ENCODE peak calls at places on chromosomes 11 and 22, in nine cellular contexts. Q is osteocyte; U is GM06990; W is stimulated activated effector memory CD8-positive, alpha-beta T cell treated with anti-CD3 and anti-CD28 coated beads, Interleukin-12 subunit alpha, Interleukin-12 subunit beta, amount 100 ng/mL, for 72 hours; H is stimulated activated CD4-positive, alpha-beta T cell treated with anti-CD3 and anti-CD28 coated beads, Interleukin-12 subunit alpha, Interleukin-12 subunit beta, amount 100 ng/mL, for 24 hours; J is NCI-H1436 treated with DMSO at 0.1 percent for 48 hours; B is caudate nucleus; C is stimulated activated naive CD8-positive, alpha-beta T cell treated with anti-CD3 and anti-CD28 coated beads, Interleukin-15, Interleukin-2, amounts not matched to agents 100 U/mL and 50 U/mL, for 24 hours; R is NCI-H510A. G is an unnamed sample.

GRCh38 chr22:47143249-47143938 is 380.9 kb downstream of the TBC1D22A start:
- DNase-seq in Q (no peak), U (no peak), W (no peak), H (no peak), J (no peak), B (no peak), C (no peak), R (no peak), G (no peak)

GRCh38 chr11:120167659-120168058 is 29.7 kb upstream of the TRIM29 start:
- DNase-seq in Q (no peak), U (no peak), W (peak; percentile 43), H (no peak), J (no peak), B (no peak), C (no peak), R (no peak), G (no peak)

GRCh38 chr11:105719073-105719846 is 109.4 kb downstream of the GRIA4 start:
- DNase-seq in Q (no peak), U (no peak), W (no peak), H (no peak), J (peak; percentile 36), B (no peak), C (no peak), R (peak; percentile 55), G (no peak)

GRCh38 chr11:38718049-38718448 is 2120.0 kb upstream of the RAG2 start:
- DNase-seq in Q (no peak), U (no peak), W (no peak), H (no peak), J (no peak), B (no peak), C (no peak), R (no peak), G (no peak)

GRCh38 chr11:127925430-127925829 is 661.9 kb downstream of the ETS1 start:
- DNase-seq in Q (no peak), U (no peak), W (no peak), H (no peak), J (no peak), B (no peak), C (no peak), R (no peak), G (no peak)

GRCh38 chr11:88579466-88579865 is 241.9 kb upstream of the CTSC start:
- DNase-seq in Q (no peak), U (no peak), W (no peak), H (no peak), J (no peak), B (no peak), C (no peak), R (no peak), G (no peak)

GRCh38 chr11:69567951-69568808 is 72.8 kb upstream of the CCND1 start:
- DNase-seq in Q (no peak), U (no peak), W (no peak), H (no peak), J (no peak), B (no peak), C (no peak), R (no peak), G (no peak)

GRCh38 chr11:102791271-102792036 is 6.5 kb downstream of the MMP1 start:
- DNase-seq in Q (no peak), U (no peak), W (no peak), H (no peak), J (no peak), B (no peak), C (no peak), R (no peak), G (no peak)

GRCh38 chr11:30505603-30506002 is 80.5 kb downstream of the MPPED2 start:
- DNase-seq in Q (no peak), U (no peak), W (no peak), H (no peak), J (no peak), B (no peak), C (no peak), R (no peak), G (no peak)

GRCh38 chr22:48098243-48098935 is 1335.9 kb downstream of the TBC1D22A start:
- DNase-seq in Q (no peak), U (peak; percentile 83), W (no peak), H (no peak), J (no peak), B (no peak), C (peak; percentile 16), R (no peak), G (no peak)

GRCh38 chr11:19200410-19201201 is 1.2 kb downstream of the CSRP3 start:
- DNase-seq in Q (no peak), U (no peak), W (no peak), H (no peak), J (no peak), B (no peak), C (no peak), R (no peak), G (no peak)

GRCh38 chr22:18067548-18068341 is 10.0 kb upstream of the PEX26 start:
- DNase-seq in Q (no peak), U (no peak), W (no peak), H (no peak), J (no peak), B (no peak), C (no peak), R (no peak), G (no peak)

GRCh38 chr22:39718206-39718605 is 147.7 kb downstream of the CACNA1I start:
- DNase-seq in Q (no peak), U (no peak), W (no peak), H (no peak), J (no peak), B (no peak), C (no peak), R (no peak), G (no peak)

GRCh38 chr11:10693509-10694071 is at the start of gene IRAG1:
- DNase-seq in Q (peak; percentile 87), U (no peak), W (no peak), H (no peak), J (no peak), B (no peak), C (no peak), R (no peak), G (no peak)

GRCh38 chr22:27306771-27307170 is 494.8 kb downstream of the MN1 start:
- DNase-seq in Q (no peak), U (no peak), W (no peak), H (no peak), J (no peak), B (no peak), C (no peak), R (no peak), G (no peak)

GRCh38 chr11:76169473-76169881 is 36.8 kb downstream of the WNT11 start:
- DNase-seq in Q (no peak), U (peak; percentile 61), W (no peak), H (no peak), J (no peak), B (no peak), C (no peak), R (no peak), G (no peak)

GRCh38 chr11:73186294-73186850 is 31.7 kb upstream of the P2RY2 start:
- DNase-seq in Q (no peak), U (no peak), W (no peak), H (no peak), J (no peak), B (no peak), C (no peak), R (no peak), G (no peak)

GRCh38 chr22:26479043-26479791 is 4.4 kb downstream of the HPS4 start:
- DNase-seq in Q (no peak), U (no peak), W (no peak), H (no peak), J (no peak), B (no peak), C (no peak), R (no peak), G (no peak)

GRCh38 chr11:8327761-8328192 is 64.1 kb upstream of the LMO1 start:
- DNase-seq in Q (no peak), U (no peak), W (no peak), H (no peak), J (no peak), B (no peak), C (no peak), R (no peak), G (no peak)

GRCh38 chr11:67316882-67317364 is 13.6 kb downstream of the SSH3 start:
- DNase-seq in Q (no peak), U (no peak), W (no peak), H (no peak), J (no peak), B (no peak), C (no peak), R (peak; percentile 81), G (no peak)

GRCh38 chr11:1652026-1652425 is 22.5 kb downstream of the KRTAP5-5 start:
- DNase-seq in Q (no peak), U (no peak), W (no peak), H (no peak), J (no peak), B (no peak), C (no peak), R (no peak), G (no peak)

GRCh38 chr22:30435674-30436126 is 10.1 kb downstream of the MTFP1 start:
- DNase-seq in Q (no peak), U (peak; percentile 35), W (peak; percentile 82), H (peak; percentile 66), J (no peak), B (no peak), C (peak; percentile 76), R (no peak), G (no peak)

GRCh38 chr11:14891143-14892035 is 642 bp downstream of the CYP2R1 start:
- DNase-seq in Q (peak; percentile 94), U (peak; percentile 92), W (peak; percentile 94), H (peak; percentile 68), J (peak; percentile 62), B (peak; percentile 82), C (peak; percentile 88), R (peak; percentile 76), G (peak; percentile 79)

GRCh38 chr11:11622772-11623531 is 1.1 kb upstream of the GALNT18 start:
- DNase-seq in Q (no peak), U (no peak), W (no peak), H (no peak), J (no peak), B (no peak), C (no peak), R (no peak), G (no peak)

GRCh38 chr11:45895553-45896259 is 10.3 kb downstream of the MAPK8IP1 start:
- DNase-seq in Q (no peak), U (no peak), W (no peak), H (no peak), J (no peak), B (no peak), C (no peak), R (no peak), G (no peak)

GRCh38 chr22:31173386-31174145 is 13.6 kb downstream of the RNF185 start:
- DNase-seq in Q (no peak), U (no peak), W (no peak), H (no peak), J (no peak), B (no peak), C (no peak), R (no peak), G (no peak)

GRCh38 chr22:36770116-36770945 is 5.6 kb downstream of the IFT27 start:
- DNase-seq in Q (no peak), U (no peak), W (no peak), H (no peak), J (no peak), B (no peak), C (no peak), R (no peak), G (no peak)

GRCh38 chr11:97751405-97751804 is 1269.3 kb upstream of the CNTN5 start:
- DNase-seq in Q (no peak), U (no peak), W (no peak), H (no peak), J (no peak), B (no peak), C (no peak), R (no peak), G (no peak)

GRCh38 chr11:66188580-66188979 is 79.9 kb upstream of the RAB1B start:
- DNase-seq in Q (no peak), U (no peak), W (no peak), H (no peak), J (no peak), B (no peak), C (no peak), R (no peak), G (no peak)